ENCODE peak calls at places on chromosome 21, in six cellular contexts. A is OCI-LY7, T is fibroblast of mammary gland, I is GM12865, Q is upper lobe of right lung, R is cardiac muscle cell. E is an unnamed sample.

GRCh38 chr21:41630249-41630648 is 122.3 kb upstream of the TMPRSS2 start:
- DNase-seq in T (peak; percentile 100), Q (no peak), A (no peak), I (no peak), R (no peak), E (no peak)

GRCh38 chr21:42578034-42578433 is 64.4 kb downstream of the SLC37A1 start:
- DNase-seq in R (no peak), I (no peak), T (no peak), Q (peak; percentile 40), A (no peak), E (no peak)

GRCh38 chr21:35635261-35635660 is 425.1 kb downstream of the SETD4 start:
- DNase-seq in R (no peak), I (no peak), A (no peak), T (peak; percentile 98), Q (no peak), E (no peak)

GRCh38 chr21:42431196-42431595 is 27.5 kb downstream of the UBASH3A start:
- DNase-seq in Q (no peak), A (no peak), I (no peak), T (no peak), R (no peak), E (no peak)

GRCh38 chr21:16037386-16037785 is 307.6 kb downstream of the USP25 start:
- DNase-seq in T (no peak), Q (no peak), A (no peak), I (no peak), R (no peak), E (no peak)

GRCh38 chr21:37580690-37581089 is 214.1 kb downstream of the DYRK1A start:
- DNase-seq in Q (no peak), A (no peak), R (no peak), I (no peak), T (no peak), E (no peak)

GRCh38 chr21:37363936-37364335 is 2.6 kb upstream of the DYRK1A start:
- DNase-seq in R (no peak), T (no peak), A (no peak), I (no peak), Q (no peak), E (no peak)

GRCh38 chr21:30831194-30831765 is 1.7 kb upstream of the KRTAP7-1 start:
- DNase-seq in Q (no peak), A (peak; percentile 48), I (peak; percentile 52), R (peak; percentile 9), T (peak; percentile 25), E (peak; percentile 12)

GRCh38 chr21:42847051-42847707 is 32.2 kb downstream of the WDR4 start:
- DNase-seq in A (no peak), I (no peak), R (no peak), Q (peak; percentile 61), T (no peak), E (no peak)

GRCh38 chr21:25298512-25299491 is 308.5 kb downstream of the MRPL39 start:
- DNase-seq in Q (no peak), T (peak; percentile 14), R (no peak), A (peak; percentile 3), I (peak; percentile 86), E (peak; percentile 76)

GRCh38 chr21:31201548-31201947 is 142.5 kb downstream of the TIAM1 start:
- DNase-seq in I (peak; percentile 18), T (peak; percentile 93), A (no peak), R (no peak), Q (no peak), E (no peak)

GRCh38 chr21:35257413-35257812 is 208.3 kb upstream of the RUNX1 start:
- DNase-seq in T (peak; percentile 97), Q (no peak), A (no peak), R (no peak), I (no peak), E (no peak)

GRCh38 chr21:42198949-42199348 is 20.0 kb upstream of the ABCG1 start:
- DNase-seq in I (no peak), Q (no peak), T (no peak), R (no peak), A (peak; percentile 32), E (no peak)

GRCh38 chr21:26550357-26550756 is 22.7 kb downstream of the CYYR1 start:
- DNase-seq in I (no peak), R (no peak), A (no peak), T (no peak), Q (no peak), E (no peak)

GRCh38 chr21:27424601-27425000 is 457.7 kb upstream of the ADAMTS5 start:
- DNase-seq in Q (no peak), R (no peak), I (no peak), A (no peak), T (peak; percentile 18), E (no peak)

DNA sequence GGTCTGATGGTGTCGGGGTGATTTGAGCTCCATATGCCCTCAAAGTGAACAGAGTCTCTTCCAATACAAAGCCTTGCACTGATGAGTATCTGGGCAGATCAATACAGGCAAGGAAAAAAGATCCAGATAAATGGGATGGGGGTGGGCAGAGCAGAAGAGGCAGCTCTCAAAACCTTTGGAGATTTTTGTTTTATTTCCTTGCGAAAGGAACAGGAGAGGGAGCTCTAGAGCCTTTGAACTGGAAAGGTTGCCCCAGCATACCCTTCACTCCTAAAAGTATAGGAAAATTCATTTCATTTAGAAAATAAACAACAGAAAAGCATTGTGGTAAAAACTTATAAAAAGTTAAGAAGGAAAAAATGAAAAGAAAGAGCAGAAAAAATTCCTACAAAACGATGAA is 31.4 kb upstream of the OLIG2 start:
- DNase-seq in Q (no peak), I (peak; percentile 5), R (no peak), T (peak; percentile 35), A (peak; percentile 18), E (no peak)
- TF ChIP-seq CTCF in Q (peak; percentile 41), I (peak; percentile 22), R (peak; percentile 58), T (peak; percentile 54), A (peak; percentile 71), E (peak; percentile 24)

GRCh38 chr21:43921979-43922945 is 57.2 kb downstream of the AGPAT3 start:
- DNase-seq in T (peak; percentile 38), Q (no peak), A (no peak), R (no peak), I (peak; percentile 72), E (no peak)
- H3K4me3 ChIP-seq in T (no peak overlapping the region), Q (no peak overlapping the region), A (no peak overlapping the region), R (no peak overlapping the region), I (no peak overlapping the region), E (no peak overlapping the region)

DNA sequence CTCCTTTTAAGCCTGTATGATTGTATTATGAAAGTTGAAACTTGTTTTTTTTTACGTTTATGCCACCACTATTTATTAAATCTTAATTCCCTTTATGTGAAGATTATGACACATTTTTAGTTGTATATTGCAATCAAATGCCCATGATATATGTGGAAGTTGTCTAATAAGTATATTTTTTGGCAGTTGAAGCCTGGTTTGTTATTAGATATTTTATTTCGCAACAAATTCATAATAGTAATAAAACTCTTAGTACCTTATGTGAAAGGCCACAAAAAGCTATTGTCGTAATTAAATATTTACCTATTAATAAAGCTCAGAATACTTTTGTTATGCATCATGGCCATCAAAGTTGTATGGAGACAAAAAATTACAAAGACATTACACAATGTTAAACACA is 386.8 kb downstream of the NCAM2 start:
- DNase-seq in R (no peak), I (no peak), Q (no peak), T (no peak), A (no peak), E (no peak)
- TF ChIP-seq CTCF in R (no peak), I (no peak), Q (no peak), T (no peak), A (no peak), E (no peak)

DNA sequence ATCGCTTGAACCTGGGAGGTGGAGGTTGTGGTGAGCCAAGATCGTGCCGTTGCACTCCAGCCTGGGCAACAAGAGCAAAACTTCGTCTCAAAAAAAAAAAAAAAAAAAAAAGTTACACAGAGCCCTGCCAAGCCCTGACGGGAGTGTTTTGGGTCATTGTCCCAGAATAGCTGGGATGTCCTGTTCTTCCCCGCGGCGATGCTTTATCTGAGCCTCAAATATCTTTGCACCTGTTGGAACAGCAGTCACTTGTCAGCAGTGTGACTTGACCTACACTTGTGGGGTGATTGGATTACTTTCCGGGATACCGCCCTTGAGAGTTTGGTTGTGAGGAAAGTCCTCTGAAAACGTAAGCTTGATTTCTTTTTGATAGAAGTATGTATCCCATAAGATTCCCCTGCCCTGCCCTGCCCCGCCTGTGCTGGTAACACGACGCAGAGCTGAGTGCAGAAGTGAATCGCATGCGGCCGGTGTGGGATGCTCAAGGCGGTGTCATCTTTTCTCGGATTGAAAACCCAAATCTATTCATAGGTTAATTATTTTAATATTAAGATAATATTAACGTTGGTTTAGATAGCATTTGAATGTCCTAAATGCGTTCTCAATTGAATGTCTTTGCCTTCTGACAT is 50.9 kb downstream of the PCNT start:
- DNase-seq in I (no peak), R (no peak), Q (no peak), A (no peak), T (no peak), E (no peak)
- H3K4me3 ChIP-seq in I (no peak overlapping the region), R (no peak overlapping the region), Q (no peak overlapping the region), A (no peak overlapping the region), T (no peak overlapping the region), E (no peak overlapping the region)

DNA sequence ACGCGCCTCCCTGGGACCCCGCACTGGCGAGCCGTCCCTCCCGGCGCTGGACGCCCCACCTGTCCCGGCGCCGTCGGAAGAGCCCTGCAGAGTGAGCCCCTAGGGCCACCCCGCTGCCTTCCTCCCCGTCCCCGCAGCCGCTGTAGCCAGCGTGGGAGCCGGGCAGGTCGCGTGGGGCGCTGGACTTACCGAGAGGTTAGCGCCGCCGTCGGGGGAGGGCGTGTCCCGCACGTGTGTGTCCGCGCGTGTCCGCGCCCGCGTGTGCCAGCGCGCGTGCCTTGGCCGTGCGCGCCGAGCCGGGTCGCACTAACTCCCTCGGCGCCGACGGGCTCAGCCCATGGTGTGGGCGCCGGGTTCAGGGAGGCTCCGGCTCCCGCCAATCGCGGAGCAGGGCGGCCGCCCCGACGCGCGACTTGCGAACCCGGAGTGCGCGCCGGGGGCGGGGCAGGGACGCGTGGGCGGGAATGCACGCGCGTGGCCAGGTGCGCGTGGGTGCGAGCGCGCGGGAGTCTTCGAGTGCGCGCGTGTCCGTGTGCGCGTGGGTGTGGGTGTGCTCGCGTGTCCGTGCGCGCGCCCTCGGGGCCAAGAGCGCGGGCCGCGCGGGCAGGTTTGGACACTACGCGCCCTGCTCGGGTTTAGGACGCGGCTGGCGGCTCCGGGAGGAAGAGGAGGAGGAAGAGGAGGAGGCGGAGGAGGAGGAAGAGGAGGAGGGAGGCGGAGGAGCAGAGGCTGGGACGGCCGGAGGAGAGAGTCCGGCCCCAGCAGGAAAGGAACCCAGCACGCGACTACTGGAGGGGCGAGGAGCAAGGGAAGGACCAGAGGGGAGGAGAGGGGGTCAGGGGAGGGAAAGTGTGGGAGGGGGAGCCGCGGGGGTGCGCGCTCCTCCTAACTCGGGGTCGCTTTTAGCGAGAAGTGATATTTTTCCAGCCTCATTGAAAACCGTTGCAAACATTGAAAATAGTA is 145.1 kb upstream of the ETS2 start:
- DNase-seq in Q (peak; percentile 68), I (no peak), A (no peak), T (no peak), R (peak; percentile 16), E (no peak)
- TF ChIP-seq CTCF in Q (no peak), I (no peak), A (no peak), T (no peak), R (no peak), E (no peak)

GRCh38 chr21:39633770-39634181 is 21.0 kb downstream of the B3GALT5 start:
- DNase-seq in I (no peak), T (peak; percentile 92), R (no peak), Q (no peak), A (no peak), E (no peak)
- H3K4me3 ChIP-seq in I (no peak overlapping the region), T (no peak overlapping the region), R (no peak overlapping the region), Q (no peak overlapping the region), A (no peak overlapping the region), E (no peak overlapping the region)

E was measured in GM12864.